ENCODE peak calls at places on chromosomes 5 and 9, in seven cellular contexts. One of them, this sample, is unnamed.
A peak's percentile ranks its signal among the peaks of the same experiment; 100 is the strongest.

GRCh38 chr5:133934822-133935793 is 33.3 kb downstream of the C5orf15 start:
- DNase-seq in left lobe of liver: no peak
- DNase-seq in GM19239: no peak
- DNase-seq in NAMALWA: peak; percentile 93
- DNase-seq in GM03348: no peak
- DNase-seq in upper lobe of right lung: no peak
- DNase-seq in stimulated activated CD4-positive, alpha-beta T cell treated with anti-CD3 and anti-CD28 coated beads, Interleukin-12 subunit alpha, Interleukin-12 subunit beta, amount 100 ng/mL, for 4 hours: no peak
- DNase-seq in this sample: no peak

GRCh38 chr9:119157196-119157595 is 212.0 kb downstream of the BRINP1 start:
- DNase-seq in GM19239: no peak
- DNase-seq in upper lobe of right lung: no peak
- DNase-seq in GM03348: no peak
- DNase-seq in stimulated activated CD4-positive, alpha-beta T cell treated with anti-CD3 and anti-CD28 coated beads, Interleukin-12 subunit alpha, Interleukin-12 subunit beta, amount 100 ng/mL, for 4 hours: no peak
- DNase-seq in left lobe of liver: no peak
- DNase-seq in NAMALWA: no peak
- DNase-seq in this sample: no peak

GRCh38 chr9:110047955-110048472 is 159.9 kb downstream of the C9orf152 start:
- DNase-seq in GM19239: no peak
- DNase-seq in stimulated activated CD4-positive, alpha-beta T cell treated with anti-CD3 and anti-CD28 coated beads, Interleukin-12 subunit alpha, Interleukin-12 subunit beta, amount 100 ng/mL, for 4 hours: peak; percentile 6
- DNase-seq in left lobe of liver: no peak
- DNase-seq in NAMALWA: no peak
- DNase-seq in upper lobe of right lung: no peak
- DNase-seq in GM03348: no peak
- DNase-seq in this sample: peak; percentile 26

GRCh38 chr5:147466581-147466980 is 43.3 kb downstream of the DPYSL3 start:
- DNase-seq in NAMALWA: no peak
- DNase-seq in stimulated activated CD4-positive, alpha-beta T cell treated with anti-CD3 and anti-CD28 coated beads, Interleukin-12 subunit alpha, Interleukin-12 subunit beta, amount 100 ng/mL, for 4 hours: no peak
- DNase-seq in GM03348: no peak
- DNase-seq in upper lobe of right lung: no peak
- DNase-seq in GM19239: no peak
- DNase-seq in left lobe of liver: no peak
- DNase-seq in this sample: no peak

GRCh38 chr5:113065626-113066025 is 89.0 kb downstream of the DCP2 start:
- DNase-seq in GM03348: no peak
- DNase-seq in upper lobe of right lung: no peak
- DNase-seq in stimulated activated CD4-positive, alpha-beta T cell treated with anti-CD3 and anti-CD28 coated beads, Interleukin-12 subunit alpha, Interleukin-12 subunit beta, amount 100 ng/mL, for 4 hours: no peak
- DNase-seq in left lobe of liver: no peak
- DNase-seq in GM19239: no peak
- DNase-seq in NAMALWA: no peak
- DNase-seq in this sample: no peak

GRCh38 chr5:131795128-131795719 is 1.6 kb downstream of the FNIP1 start:
- DNase-seq in GM03348: no peak
- DNase-seq in NAMALWA: peak; percentile 45
- DNase-seq in stimulated activated CD4-positive, alpha-beta T cell treated with anti-CD3 and anti-CD28 coated beads, Interleukin-12 subunit alpha, Interleukin-12 subunit beta, amount 100 ng/mL, for 4 hours: no peak
- DNase-seq in left lobe of liver: no peak
- DNase-seq in GM19239: no peak
- DNase-seq in upper lobe of right lung: no peak
- DNase-seq in this sample: no peak

GRCh38 chr9:98707158-98708102 is 1.3 kb downstream of the GABBR2 start:
- DNase-seq in stimulated activated CD4-positive, alpha-beta T cell treated with anti-CD3 and anti-CD28 coated beads, Interleukin-12 subunit alpha, Interleukin-12 subunit beta, amount 100 ng/mL, for 4 hours: no peak
- DNase-seq in upper lobe of right lung: peak; percentile 70
- DNase-seq in left lobe of liver: no peak
- DNase-seq in NAMALWA: no peak
- DNase-seq in GM03348: peak; percentile 91
- DNase-seq in GM19239: peak; percentile 58
- DNase-seq in this sample: peak; percentile 43

GRCh38 chr5:17094830-17095229 is 122.6 kb upstream of the BASP1 start:
- DNase-seq in stimulated activated CD4-positive, alpha-beta T cell treated with anti-CD3 and anti-CD28 coated beads, Interleukin-12 subunit alpha, Interleukin-12 subunit beta, amount 100 ng/mL, for 4 hours: no peak
- DNase-seq in upper lobe of right lung: no peak
- DNase-seq in GM03348: peak; percentile 13
- DNase-seq in GM19239: no peak
- DNase-seq in NAMALWA: no peak
- DNase-seq in left lobe of liver: no peak
- DNase-seq in this sample: no peak

GRCh38 chr9:108478431-108478837 is 377.4 kb downstream of the ACTL7B start:
- DNase-seq in GM03348: peak; percentile 60
- DNase-seq in left lobe of liver: no peak
- DNase-seq in NAMALWA: no peak
- DNase-seq in GM19239: no peak
- DNase-seq in stimulated activated CD4-positive, alpha-beta T cell treated with anti-CD3 and anti-CD28 coated beads, Interleukin-12 subunit alpha, Interleukin-12 subunit beta, amount 100 ng/mL, for 4 hours: no peak
- DNase-seq in upper lobe of right lung: no peak
- DNase-seq in this sample: no peak

GRCh38 chr5:146302428-146302827 is 36.2 kb upstream of the POU4F3 start:
- DNase-seq in GM19239: no peak
- DNase-seq in GM03348: no peak
- DNase-seq in NAMALWA: no peak
- DNase-seq in left lobe of liver: no peak
- DNase-seq in upper lobe of right lung: no peak
- DNase-seq in stimulated activated CD4-positive, alpha-beta T cell treated with anti-CD3 and anti-CD28 coated beads, Interleukin-12 subunit alpha, Interleukin-12 subunit beta, amount 100 ng/mL, for 4 hours: no peak
- DNase-seq in this sample: no peak

GRCh38 chr5:72767289-72768010 is 49.0 kb upstream of the TNPO1 start:
- DNase-seq in upper lobe of right lung: no peak
- DNase-seq in NAMALWA: no peak
- DNase-seq in GM03348: no peak
- DNase-seq in stimulated activated CD4-positive, alpha-beta T cell treated with anti-CD3 and anti-CD28 coated beads, Interleukin-12 subunit alpha, Interleukin-12 subunit beta, amount 100 ng/mL, for 4 hours: no peak
- DNase-seq in left lobe of liver: peak; percentile 65
- DNase-seq in GM19239: no peak
- DNase-seq in this sample: peak; percentile 10

GRCh38 chr9:12289711-12290110 is 403.5 kb upstream of the TYRP1 start:
- DNase-seq in left lobe of liver: no peak
- DNase-seq in NAMALWA: no peak
- DNase-seq in GM03348: no peak
- DNase-seq in stimulated activated CD4-positive, alpha-beta T cell treated with anti-CD3 and anti-CD28 coated beads, Interleukin-12 subunit alpha, Interleukin-12 subunit beta, amount 100 ng/mL, for 4 hours: no peak
- DNase-seq in upper lobe of right lung: no peak
- DNase-seq in GM19239: no peak
- DNase-seq in this sample: no peak

GRCh38 chr5:22852807-22853670 is at the start of gene CDH12:
- DNase-seq in left lobe of liver: no peak
- DNase-seq in NAMALWA: no peak
- DNase-seq in upper lobe of right lung: no peak
- DNase-seq in GM19239: no peak
- DNase-seq in stimulated activated CD4-positive, alpha-beta T cell treated with anti-CD3 and anti-CD28 coated beads, Interleukin-12 subunit alpha, Interleukin-12 subunit beta, amount 100 ng/mL, for 4 hours: peak; percentile 1
- DNase-seq in GM03348: peak; percentile 1
- DNase-seq in this sample: no peak

GRCh38 chr9:93177676-93178075 is 6.3 kb upstream of the WNK2 start:
- DNase-seq in GM03348: no peak
- DNase-seq in NAMALWA: no peak
- DNase-seq in GM19239: no peak
- DNase-seq in left lobe of liver: peak; percentile 40
- DNase-seq in stimulated activated CD4-positive, alpha-beta T cell treated with anti-CD3 and anti-CD28 coated beads, Interleukin-12 subunit alpha, Interleukin-12 subunit beta, amount 100 ng/mL, for 4 hours: no peak
- DNase-seq in upper lobe of right lung: no peak
- DNase-seq in this sample: no peak

GRCh38 chr5:10576121-10576789 is 12.4 kb downstream of the ANKRD33B start:
- DNase-seq in upper lobe of right lung: no peak
- DNase-seq in left lobe of liver: peak; percentile 85
- DNase-seq in NAMALWA: peak; percentile 52
- DNase-seq in GM03348: no peak
- DNase-seq in GM19239: no peak
- DNase-seq in stimulated activated CD4-positive, alpha-beta T cell treated with anti-CD3 and anti-CD28 coated beads, Interleukin-12 subunit alpha, Interleukin-12 subunit beta, amount 100 ng/mL, for 4 hours: no peak
- DNase-seq in this sample: no peak

GRCh38 chr5:98309785-98310566 is 463.5 kb upstream of the RGMB start:
- DNase-seq in GM19239: peak; percentile 1
- DNase-seq in GM03348: peak; percentile 80
- DNase-seq in left lobe of liver: no peak
- DNase-seq in stimulated activated CD4-positive, alpha-beta T cell treated with anti-CD3 and anti-CD28 coated beads, Interleukin-12 subunit alpha, Interleukin-12 subunit beta, amount 100 ng/mL, for 4 hours: no peak
- DNase-seq in upper lobe of right lung: no peak
- DNase-seq in NAMALWA: no peak
- DNase-seq in this sample: no peak

GRCh38 chr9:31582561-31582960 is 801.9 kb upstream of the ACO1 start:
- DNase-seq in GM03348: no peak
- DNase-seq in left lobe of liver: no peak
- DNase-seq in stimulated activated CD4-positive, alpha-beta T cell treated with anti-CD3 and anti-CD28 coated beads, Interleukin-12 subunit alpha, Interleukin-12 subunit beta, amount 100 ng/mL, for 4 hours: no peak
- DNase-seq in NAMALWA: no peak
- DNase-seq in upper lobe of right lung: no peak
- DNase-seq in GM19239: no peak
- DNase-seq in this sample: no peak

GRCh38 chr5:39772307-39772706 is 347.5 kb upstream of the DAB2 start:
- DNase-seq in GM03348: no peak
- DNase-seq in upper lobe of right lung: no peak
- DNase-seq in left lobe of liver: no peak
- DNase-seq in GM19239: no peak
- DNase-seq in stimulated activated CD4-positive, alpha-beta T cell treated with anti-CD3 and anti-CD28 coated beads, Interleukin-12 subunit alpha, Interleukin-12 subunit beta, amount 100 ng/mL, for 4 hours: no peak
- DNase-seq in NAMALWA: no peak
- DNase-seq in this sample: no peak

GRCh38 chr5:95191330-95191729 is 93.6 kb downstream of the MCTP1 start:
- DNase-seq in stimulated activated CD4-positive, alpha-beta T cell treated with anti-CD3 and anti-CD28 coated beads, Interleukin-12 subunit alpha, Interleukin-12 subunit beta, amount 100 ng/mL, for 4 hours: no peak
- DNase-seq in GM03348: no peak
- DNase-seq in upper lobe of right lung: no peak
- DNase-seq in GM19239: peak; percentile 21
- DNase-seq in left lobe of liver: no peak
- DNase-seq in NAMALWA: no peak
- DNase-seq in this sample: no peak

GRCh38 chr9:36993933-36994764 is 39.9 kb downstream of the PAX5 start:
- DNase-seq in upper lobe of right lung: no peak
- DNase-seq in GM03348: no peak
- DNase-seq in left lobe of liver: no peak
- DNase-seq in GM19239: peak; percentile 54
- DNase-seq in NAMALWA: peak; percentile 90
- DNase-seq in stimulated activated CD4-positive, alpha-beta T cell treated with anti-CD3 and anti-CD28 coated beads, Interleukin-12 subunit alpha, Interleukin-12 subunit beta, amount 100 ng/mL, for 4 hours: no peak
- DNase-seq in this sample: peak; percentile 69

GRCh38 chr9:121271368-121272351 is 3.7 kb downstream of the GSN start:
- DNase-seq in left lobe of liver: no peak
- DNase-seq in stimulated activated CD4-positive, alpha-beta T cell treated with anti-CD3 and anti-CD28 coated beads, Interleukin-12 subunit alpha, Interleukin-12 subunit beta, amount 100 ng/mL, for 4 hours: no peak
- DNase-seq in GM19239: no peak
- DNase-seq in upper lobe of right lung: peak; percentile 70
- DNase-seq in NAMALWA: no peak
- DNase-seq in GM03348: peak; percentile 82
- DNase-seq in this sample: peak; percentile 47

GRCh38 chr5:43731573-43731972 is 128.6 kb downstream of the NNT start:
- DNase-seq in stimulated activated CD4-positive, alpha-beta T cell treated with anti-CD3 and anti-CD28 coated beads, Interleukin-12 subunit alpha, Interleukin-12 subunit beta, amount 100 ng/mL, for 4 hours: no peak
- DNase-seq in GM19239: no peak
- DNase-seq in NAMALWA: no peak
- DNase-seq in left lobe of liver: no peak
- DNase-seq in upper lobe of right lung: no peak
- DNase-seq in GM03348: no peak
- DNase-seq in this sample: no peak

GRCh38 chr9:101675341-101675740 is 63.1 kb downstream of the GRIN3A start:
- DNase-seq in left lobe of liver: no peak
- DNase-seq in GM19239: no peak
- DNase-seq in upper lobe of right lung: no peak
- DNase-seq in stimulated activated CD4-positive, alpha-beta T cell treated with anti-CD3 and anti-CD28 coated beads, Interleukin-12 subunit alpha, Interleukin-12 subunit beta, amount 100 ng/mL, for 4 hours: no peak
- DNase-seq in GM03348: no peak
- DNase-seq in NAMALWA: no peak
- DNase-seq in this sample: no peak

GRCh38 chr5:88298425-88298824 is 29.8 kb upstream of the TMEM161B start:
- DNase-seq in GM03348: peak; percentile 27
- DNase-seq in stimulated activated CD4-positive, alpha-beta T cell treated with anti-CD3 and anti-CD28 coated beads, Interleukin-12 subunit alpha, Interleukin-12 subunit beta, amount 100 ng/mL, for 4 hours: no peak
- DNase-seq in upper lobe of right lung: no peak
- DNase-seq in NAMALWA: no peak
- DNase-seq in left lobe of liver: no peak
- DNase-seq in GM19239: no peak
- DNase-seq in this sample: no peak

GRCh38 chr5:132024789-132025402 is 13.4 kb upstream of the ACSL6 start:
- DNase-seq in NAMALWA: no peak
- DNase-seq in upper lobe of right lung: no peak
- DNase-seq in GM19239: no peak
- DNase-seq in GM03348: no peak
- DNase-seq in left lobe of liver: no peak
- DNase-seq in stimulated activated CD4-positive, alpha-beta T cell treated with anti-CD3 and anti-CD28 coated beads, Interleukin-12 subunit alpha, Interleukin-12 subunit beta, amount 100 ng/mL, for 4 hours: no peak
- DNase-seq in this sample: peak; percentile 33

GRCh38 chr5:2909035-2909434 is 157.6 kb upstream of the IRX2 start:
- DNase-seq in GM03348: no peak
- DNase-seq in NAMALWA: no peak
- DNase-seq in upper lobe of right lung: no peak
- DNase-seq in stimulated activated CD4-positive, alpha-beta T cell treated with anti-CD3 and anti-CD28 coated beads, Interleukin-12 subunit alpha, Interleukin-12 subunit beta, amount 100 ng/mL, for 4 hours: no peak
- DNase-seq in GM19239: no peak
- DNase-seq in left lobe of liver: peak; percentile 11
- DNase-seq in this sample: no peak

GRCh38 chr5:67240846-67241245 is 44.2 kb upstream of the CD180 start:
- DNase-seq in stimulated activated CD4-positive, alpha-beta T cell treated with anti-CD3 and anti-CD28 coated beads, Interleukin-12 subunit alpha, Interleukin-12 subunit beta, amount 100 ng/mL, for 4 hours: no peak
- DNase-seq in upper lobe of right lung: no peak
- DNase-seq in left lobe of liver: no peak
- DNase-seq in GM03348: no peak
- DNase-seq in NAMALWA: no peak
- DNase-seq in GM19239: no peak
- DNase-seq in this sample: no peak

GRCh38 chr9:9499546-9499945 is 1113.3 kb downstream of the PTPRD start:
- DNase-seq in upper lobe of right lung: no peak
- DNase-seq in stimulated activated CD4-positive, alpha-beta T cell treated with anti-CD3 and anti-CD28 coated beads, Interleukin-12 subunit alpha, Interleukin-12 subunit beta, amount 100 ng/mL, for 4 hours: no peak
- DNase-seq in left lobe of liver: no peak
- DNase-seq in NAMALWA: no peak
- DNase-seq in GM19239: no peak
- DNase-seq in GM03348: no peak
- DNase-seq in this sample: no peak

GRCh38 chr9:9612270-9612669 is 1000.5 kb downstream of the PTPRD start:
- DNase-seq in upper lobe of right lung: no peak
- DNase-seq in stimulated activated CD4-positive, alpha-beta T cell treated with anti-CD3 and anti-CD28 coated beads, Interleukin-12 subunit alpha, Interleukin-12 subunit beta, amount 100 ng/mL, for 4 hours: no peak
- DNase-seq in NAMALWA: peak; percentile 96
- DNase-seq in GM03348: no peak
- DNase-seq in GM19239: no peak
- DNase-seq in left lobe of liver: no peak
- DNase-seq in this sample: peak; percentile 90

GRCh38 chr5:80960531-80961375 is 590 bp downstream of the RASGRF2 start:
- DNase-seq in NAMALWA: no peak
- DNase-seq in stimulated activated CD4-positive, alpha-beta T cell treated with anti-CD3 and anti-CD28 coated beads, Interleukin-12 subunit alpha, Interleukin-12 subunit beta, amount 100 ng/mL, for 4 hours: peak; percentile 38
- DNase-seq in upper lobe of right lung: peak; percentile 69
- DNase-seq in GM03348: peak; percentile 19
- DNase-seq in left lobe of liver: no peak
- DNase-seq in GM19239: no peak
- DNase-seq in this sample: no peak

GRCh38 chr9:126974604-126975003 is 60.0 kb downstream of the RALGPS1 start:
- DNase-seq in left lobe of liver: no peak
- DNase-seq in stimulated activated CD4-positive, alpha-beta T cell treated with anti-CD3 and anti-CD28 coated beads, Interleukin-12 subunit alpha, Interleukin-12 subunit beta, amount 100 ng/mL, for 4 hours: no peak
- DNase-seq in GM19239: no peak
- DNase-seq in NAMALWA: no peak
- DNase-seq in upper lobe of right lung: no peak
- DNase-seq in GM03348: no peak
- DNase-seq in this sample: no peak

GRCh38 chr9:131781069-131781468 is 41.2 kb upstream of the RAPGEF1 start:
- DNase-seq in left lobe of liver: no peak
- DNase-seq in GM03348: no peak
- DNase-seq in upper lobe of right lung: no peak
- DNase-seq in NAMALWA: no peak
- DNase-seq in stimulated activated CD4-positive, alpha-beta T cell treated with anti-CD3 and anti-CD28 coated beads, Interleukin-12 subunit alpha, Interleukin-12 subunit beta, amount 100 ng/mL, for 4 hours: no peak
- DNase-seq in GM19239: no peak
- DNase-seq in this sample: no peak

GRCh38 chr5:172715931-172716682 is 54.9 kb downstream of the DUSP1 start:
- DNase-seq in GM03348: no peak
- DNase-seq in left lobe of liver: no peak
- DNase-seq in stimulated activated CD4-positive, alpha-beta T cell treated with anti-CD3 and anti-CD28 coated beads, Interleukin-12 subunit alpha, Interleukin-12 subunit beta, amount 100 ng/mL, for 4 hours: no peak
- DNase-seq in GM19239: no peak
- DNase-seq in upper lobe of right lung: no peak
- DNase-seq in NAMALWA: no peak
- DNase-seq in this sample: no peak

GRCh38 chr9:33453286-33453882 is 6.0 kb upstream of the AQP3 start:
- DNase-seq in NAMALWA: no peak
- DNase-seq in stimulated activated CD4-positive, alpha-beta T cell treated with anti-CD3 and anti-CD28 coated beads, Interleukin-12 subunit alpha, Interleukin-12 subunit beta, amount 100 ng/mL, for 4 hours: no peak
- DNase-seq in upper lobe of right lung: no peak
- DNase-seq in left lobe of liver: no peak
- DNase-seq in GM03348: no peak
- DNase-seq in GM19239: no peak
- DNase-seq in this sample: no peak

GRCh38 chr5:133942589-133943474 is 25.6 kb downstream of the C5orf15 start:
- DNase-seq in upper lobe of right lung: no peak
- DNase-seq in NAMALWA: no peak
- DNase-seq in stimulated activated CD4-positive, alpha-beta T cell treated with anti-CD3 and anti-CD28 coated beads, Interleukin-12 subunit alpha, Interleukin-12 subunit beta, amount 100 ng/mL, for 4 hours: no peak
- DNase-seq in GM03348: no peak
- DNase-seq in GM19239: no peak
- DNase-seq in left lobe of liver: peak; percentile 52
- DNase-seq in this sample: peak; percentile 71